ENCODE peak calls at places on chromosomes 4 and X, in six cellular contexts. K is mesenchymal stem cell, B is H9, N is IMR-90, L is mesendoderm, Y is H1. O is an unnamed sample.

GRCh38 chr4:140851032-140851636 is 94.9 kb upstream of the TBC1D9 start:
- DNase-seq in K (peak), B (no peak), N (peak), L (peak), Y (peak), O (peak)

GRCh38 chr4:8380511-8381415 is 59.8 kb downstream of the ACOX3 start:
- DNase-seq in K (no peak), B (no peak), N (no peak), L (no peak), Y (no peak), O (no peak)

GRCh38 chrX:20461576-20461975 is 194.9 kb upstream of the RPS6KA3 start:
- DNase-seq in K (peak), B (no peak), N (peak), L (no peak), Y (no peak), O (no peak)

GRCh38 chr4:168769416-168769815 is 240.6 kb downstream of the CBR4 start:
- DNase-seq in K (peak), B (no peak), N (peak), L (no peak), Y (no peak), O (no peak)

GRCh38 chr4:176999943-177000543 is 207.3 kb upstream of the VEGFC start:
- DNase-seq in K (no peak), B (no peak), N (no peak), L (peak), Y (no peak), O (no peak)

GRCh38 chr4:154590329-154591006 is at the start of gene FGA:
- DNase-seq in K (no peak), B (no peak), N (no peak), L (peak), Y (no peak), O (no peak)

GRCh38 chr4:113004655-113005054 is 44.8 kb upstream of the ANK2 start:
- DNase-seq in K (no peak), B (no peak), N (no peak), L (no peak), Y (no peak), O (no peak)

GRCh38 chrX:97366246-97366645 is 482.5 kb downstream of the RPA4 start:
- DNase-seq in K (peak), B (no peak), N (no peak), L (no peak), Y (no peak), O (no peak)

GRCh38 chr4:156606444-156607197 is 365.0 kb downstream of the PDGFC start:
- DNase-seq in K (peak), B (no peak), N (peak), L (no peak), Y (no peak), O (no peak)

GRCh38 chrX:50812995-50813842 is 775 bp downstream of the SHROOM4 start:
- DNase-seq in K (peak), B (peak), N (peak), L (peak), Y (peak), O (peak)

GRCh38 chr4:7183161-7183560 is 9.2 kb upstream of the SORCS2 start:
- DNase-seq in K (no peak), B (peak), N (no peak), L (no peak), Y (no peak), O (no peak)

GRCh38 chr4:174867893-174868292 is 38.8 kb upstream of the GLRA3 start:
- DNase-seq in K (no peak), B (no peak), N (no peak), L (no peak), Y (no peak), O (no peak)
- H2BK15ac ChIP-seq in K (no peak), B (no peak), N (no peak), L (no peak), Y (no peak), O (no peak)

GRCh38 chrX:54439967-54440871 is at the start of gene TSR2:
- DNase-seq in K (peak), B (peak), N (peak), L (peak), Y (peak), O (peak)
- H3K18ac ChIP-seq in K (peak), B (peak), N (no peak), L (peak), Y (peak), O (no peak)

GRCh38 chr4:62709618-62710252 is 1509.6 kb downstream of the ADGRL3 start:
- DNase-seq in K (peak), B (no peak), N (peak), L (peak), Y (no peak), O (peak)
- H2BK15ac ChIP-seq in K (no peak), B (no peak), N (no peak), L (no peak), Y (no peak), O (no peak)

GRCh38 chrX:106802388-106803275 is at the start of gene TBC1D8B:
- DNase-seq in K (peak), B (peak), N (peak), L (peak), Y (peak), O (peak)
- H3K18ac ChIP-seq in K (peak), B (no peak), N (peak), L (no peak), Y (peak), O (peak)

GRCh38 chr4:126431049-126431448 is 1116.3 kb downstream of the FAT4 start:
- DNase-seq in K (no peak), B (no peak), N (no peak), L (no peak), Y (no peak), O (no peak)
- H2BK15ac ChIP-seq in K (no peak), B (no peak), N (no peak), L (no peak), Y (no peak), O (no peak)

GRCh38 chr4:165326831-165327210 is 648 bp upstream of the MSMO1 start:
- DNase-seq in K (no peak), B (peak), N (peak), L (peak), Y (no peak), O (no peak)

GRCh38 chr4:165328708-165329107 is 1.2 kb downstream of the MSMO1 start:
- DNase-seq in K (no peak), B (no peak), N (no peak), L (no peak), Y (no peak), O (no peak)

GRCh38 chr4:165325732-165326512 is 1.5 kb upstream of the MSMO1 start:
- DNase-seq in K (peak), B (no peak), N (peak), L (peak), Y (peak), O (no peak)

GRCh38 chr4:165328101-165328425 is 594 bp downstream of the MSMO1 start:
- DNase-seq in K (no peak), B (no peak), N (no peak), L (no peak), Y (no peak), O (no peak)

GRCh38 chr4:165327211-165328100 is at the start of gene MSMO1:
- DNase-seq in K (peak), B (peak), N (peak), L (peak), Y (peak), O (peak)
- H3K18ac ChIP-seq in K (peak), B (peak), N (peak), L (peak), Y (peak), O (peak)

DNA sequence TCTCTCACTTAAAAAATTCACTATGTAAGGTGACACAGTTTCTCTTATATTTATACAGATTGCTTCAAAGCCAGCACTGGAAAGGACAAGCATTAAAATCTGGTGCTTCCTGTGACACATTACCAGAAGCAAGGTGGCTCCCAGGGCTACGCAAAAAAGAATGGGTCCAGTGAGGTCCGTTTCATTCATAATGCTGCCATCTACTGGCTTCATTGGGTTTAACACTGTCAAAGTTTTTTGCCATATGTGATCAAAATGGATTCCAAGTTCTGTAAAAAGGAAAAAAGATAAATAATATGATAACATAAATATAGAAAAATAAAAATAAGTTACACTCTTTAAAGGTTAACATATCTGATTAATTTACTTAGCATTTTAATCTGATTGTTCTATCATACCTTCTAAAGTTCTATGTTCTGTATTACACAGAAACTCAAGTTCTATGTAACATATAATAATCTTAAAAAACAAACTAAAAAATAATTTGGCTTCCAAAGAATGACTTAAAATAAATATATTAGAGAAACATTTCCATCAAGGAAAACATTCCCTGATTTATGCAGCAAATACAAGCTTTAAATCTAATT is 22.1 kb downstream of the YIPF7 start:
- DNase-seq in K (peak), B (peak), N (peak), L (peak), Y (peak), O (peak)
- H2BK15ac ChIP-seq in K (no peak), B (no peak), N (no peak), L (no peak), Y (no peak), O (no peak)

GRCh38 chrX:135973548-135974278 is at the start of gene MMGT1:
- DNase-seq in K (peak), B (peak), N (peak), L (peak), Y (peak), O (peak)
- H3K18ac ChIP-seq in K (peak), B (peak), N (peak), L (peak), Y (no peak), O (peak)

DNA sequence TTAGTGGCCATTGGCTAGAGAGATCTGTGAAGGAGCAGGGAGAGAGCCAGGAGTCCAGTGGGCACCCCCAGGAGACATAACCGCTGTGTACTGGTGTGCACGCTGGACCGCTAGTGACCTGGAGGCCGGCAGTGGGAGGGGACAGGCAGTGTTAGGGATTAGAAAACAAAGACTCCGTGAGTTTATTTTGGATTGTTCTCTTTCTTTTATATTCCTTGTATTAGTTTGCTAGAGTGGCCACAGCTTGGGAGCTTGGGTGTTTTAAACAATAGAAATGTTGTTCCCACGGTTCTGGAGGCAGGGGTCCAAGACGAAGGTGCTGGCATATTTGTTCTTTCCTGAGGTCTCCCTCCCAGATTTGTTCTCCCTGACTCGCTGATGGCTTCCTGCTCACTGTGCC is 266.4 kb downstream of the RAPGEF2 start:
- DNase-seq in K (no peak), B (no peak), N (no peak), L (no peak), Y (no peak), O (no peak)
- H2BK15ac ChIP-seq in K (no peak), B (no peak), N (no peak), L (no peak), Y (no peak), O (no peak)

O was measured in neuronal stem cell.